ENCODE peak calls at places on chromosome 7, in six cellular contexts. V is nephron progenitor cell, E is lower lobe of right lung, F is progenitor cell of endocrine pancreas, L is NB4, M is dorsolateral prefrontal cortex. R is an unnamed sample.

GRCh38 chr7:80552304-80552703 is 40.4 kb upstream of the GNAT3 start:
- DNase-seq in F (no peak), L (no peak), M (no peak), E (no peak), V (no peak), R (no peak)

GRCh38 chr7:7911339-7911738 is 57.3 kb upstream of the GLCCI1 start:
- DNase-seq in V (no peak), M (no peak), E (no peak), F (no peak), L (peak), R (no peak)

GRCh38 chr7:46034056-46034768 is 113.1 kb upstream of the IGFBP3 start:
- DNase-seq in V (no peak), M (no peak), L (no peak), E (no peak), F (no peak), R (no peak)

GRCh38 chr7:226281-226882 is 34.0 kb downstream of the FAM20C start:
- DNase-seq in E (no peak), L (no peak), F (no peak), V (no peak), M (no peak), R (no peak)

GRCh38 chr7:105885386-105886111 is 9.2 kb upstream of the ATXN7L1 start:
- DNase-seq in F (no peak), M (no peak), L (no peak), V (no peak), E (no peak), R (no peak)

GRCh38 chr7:135147899-135148721 is at the start of gene TMEM140:
- DNase-seq in M (no peak), L (no peak), E (no peak), V (no peak), F (no peak), R (peak)

GRCh38 chr7:20299647-20300312 is 30.9 kb upstream of the ITGB8 start:
- DNase-seq in L (peak), F (no peak), V (no peak), M (no peak), E (no peak), R (no peak)

GRCh38 chr7:665251-665650 is 61.2 kb upstream of the DNAAF5 start:
- DNase-seq in V (no peak), F (no peak), E (no peak), M (no peak), L (no peak), R (no peak)

GRCh38 chr7:74324499-74325229 is 35.5 kb downstream of the CLIP2 start:
- DNase-seq in F (no peak), M (peak), V (no peak), E (no peak), L (no peak), R (no peak)

GRCh38 chr7:69199048-69199447 is 399.2 kb upstream of the AUTS2 start:
- DNase-seq in E (no peak), V (no peak), F (no peak), M (no peak), L (no peak), R (no peak)

GRCh38 chr7:19305698-19306097 is 160.5 kb upstream of the FERD3L start:
- DNase-seq in M (no peak), L (no peak), V (no peak), E (no peak), F (no peak), R (no peak)

GRCh38 chr7:127415060-127415742 is 22.7 kb upstream of the ZNF800 start:
- DNase-seq in L (no peak), M (no peak), V (no peak), E (no peak), F (no peak), R (no peak)

GRCh38 chr7:127404282-127405049 is 12.0 kb upstream of the ZNF800 start:
- DNase-seq in V (no peak), M (no peak), E (no peak), L (no peak), F (no peak), R (no peak)

GRCh38 chr7:127413326-127413725 is 20.8 kb upstream of the ZNF800 start:
- DNase-seq in F (no peak), M (no peak), L (no peak), E (no peak), V (no peak), R (no peak)

GRCh38 chr7:127413962-127414361 is 21.5 kb upstream of the ZNF800 start:
- DNase-seq in L (peak), E (no peak), F (no peak), V (no peak), M (no peak), R (no peak)

GRCh38 chr7:127409629-127410028 is 17.1 kb upstream of the ZNF800 start:
- DNase-seq in M (no peak), F (no peak), V (no peak), L (no peak), E (no peak), R (no peak)
- TF ChIP-seq CTCF in M (no peak), F (no peak), V (no peak), L (no peak), E (no peak), R (no peak)

GRCh38 chr7:94012748-94013147 is 8.6 kb upstream of the BET1 start:
- DNase-seq in F (no peak), V (no peak), E (no peak), M (no peak), L (no peak), R (no peak)
- TF ChIP-seq CTCF in F (no peak), V (no peak), E (no peak), M (no peak), L (peak), R (no peak)

GRCh38 chr7:142908921-142909870 is 23.7 kb upstream of the TRPV6 start:
- DNase-seq in L (peak), E (no peak), F (no peak), V (no peak), M (no peak), R (peak)
- TF ChIP-seq CTCF in L (peak), E (peak), F (peak), V (peak), M (no peak), R (peak)

DNA sequence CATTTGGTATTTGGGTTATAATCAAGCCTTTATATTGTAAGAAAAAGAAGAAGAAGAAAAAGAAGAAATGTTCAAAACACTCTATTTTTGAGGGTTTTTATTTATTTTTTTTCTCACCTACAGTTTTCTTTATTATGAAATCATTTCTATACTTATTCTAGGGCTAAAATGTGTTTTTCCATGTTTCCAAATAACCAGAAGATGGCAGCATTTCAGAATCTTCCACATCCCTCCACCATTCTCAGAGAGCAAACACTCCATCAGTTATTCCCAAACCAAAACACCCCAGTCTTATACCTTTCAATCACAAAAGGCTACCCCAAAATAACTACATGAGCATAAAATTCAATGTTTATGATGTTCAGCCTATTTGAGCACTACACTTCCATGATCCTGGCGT is 38.7 kb upstream of the PPP1R17 start:
- DNase-seq in F (no peak), E (no peak), V (no peak), M (no peak), L (no peak), R (no peak)
- TF ChIP-seq CTCF in F (peak), E (peak), V (peak), M (peak), L (no peak), R (no peak)

DNA sequence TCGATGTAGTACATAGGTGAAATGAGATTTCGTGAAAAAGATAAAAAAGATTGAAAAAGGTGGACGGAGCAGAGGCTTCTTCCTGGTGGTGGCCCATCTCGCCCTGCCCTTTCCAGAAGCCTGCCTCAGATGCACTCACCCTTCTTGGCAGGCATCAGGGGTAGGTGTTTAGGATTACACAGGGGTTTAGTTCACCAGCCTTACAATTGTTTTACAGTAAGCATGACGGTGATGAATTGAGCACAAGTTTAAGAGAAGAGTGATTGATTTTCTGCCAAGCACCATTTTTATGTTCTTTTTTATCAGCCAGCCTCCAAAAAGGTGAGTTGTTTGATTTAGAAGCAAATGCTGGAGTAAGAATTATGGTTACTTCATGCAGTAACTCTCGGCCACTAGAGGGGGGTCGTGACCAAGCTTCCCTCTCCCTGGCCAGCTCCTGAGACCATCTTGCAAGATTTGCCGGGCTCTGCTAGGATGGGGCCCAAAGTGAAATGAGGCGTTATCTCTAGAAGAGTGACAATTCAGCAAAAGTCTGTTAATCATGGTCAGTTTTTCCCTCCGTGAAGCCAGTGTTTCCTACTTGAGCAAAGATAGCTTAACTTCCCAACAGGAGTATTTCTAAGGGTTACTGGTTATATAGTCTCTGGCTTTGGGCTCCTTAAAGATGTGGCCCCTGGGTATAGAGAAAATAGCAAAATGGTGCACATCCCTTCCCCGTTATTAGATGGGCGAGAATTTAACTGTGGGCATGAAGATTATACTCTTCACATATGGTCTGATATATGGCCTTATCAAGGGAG is 228.8 kb downstream of the BMPER start:
- DNase-seq in F (peak), M (no peak), V (peak), L (peak), E (no peak), R (peak)
- TF ChIP-seq CTCF in F (peak), M (peak), V (peak), L (peak), E (peak), R (peak)

GRCh38 chr7:111560773-111561658 is 1.3 kb downstream of the IMMP2L start:
- DNase-seq in L (peak), F (no peak), V (no peak), M (no peak), E (no peak), R (peak)
- TF ChIP-seq CTCF in L (no peak), F (no peak), V (no peak), M (no peak), E (no peak), R (no peak)

GRCh38 chr7:41199136-41199535 is 503.8 kb downstream of the INHBA start:
- DNase-seq in E (no peak), L (no peak), F (no peak), M (no peak), V (no peak), R (no peak)
- TF ChIP-seq CTCF in E (no peak), L (no peak), F (no peak), M (no peak), V (no peak), R (no peak)

R was measured in GM20000.